ENCODE peak calls at places on chromosomes 2 and 18, in nine cellular contexts. Y is stromal cell of bone marrow, E is HT1080, C is left cardiac atrium, A is ACHN, R is Caki2, V is SK-N-SH, I is posterior vena cava, S is GM23338. T is an unnamed sample.

GRCh38 chr2:156532989-156533388 is 96.8 kb downstream of the GPD2 start:
- DNase-seq in Y (no peak), E (no peak), C (no peak), A (no peak), R (no peak), V (no peak), I (no peak), S (no peak), T (no peak)

GRCh38 chr2:10446631-10447030 is 1.5 kb downstream of the ODC1 start:
- DNase-seq in Y (no peak), E (no peak), C (no peak), A (no peak), R (no peak), V (no peak), I (no peak), S (no peak), T (peak)

GRCh38 chr2:112181571-112182290 is 43.5 kb downstream of the FBLN7 start:
- DNase-seq in Y (no peak), E (no peak), C (no peak), A (no peak), R (no peak), V (no peak), I (no peak), S (peak), T (no peak)

GRCh38 chr2:219461061-219461514 is 26.4 kb downstream of the SPEG start:
- DNase-seq in Y (no peak), E (no peak), C (no peak), A (no peak), R (no peak), V (peak), I (no peak), S (peak), T (peak)

GRCh38 chr2:92073036-92073814 is 2798.0 kb upstream of the TEKT4 start:
- DNase-seq in Y (no peak), E (no peak), C (peak), A (no peak), R (no peak), V (peak), I (peak), S (no peak), T (peak)

GRCh38 chr2:54107455-54107764 is 8.0 kb upstream of the ACYP2 start:
- DNase-seq in Y (no peak), E (no peak), C (no peak), A (no peak), R (no peak), V (no peak), I (no peak), S (no peak), T (no peak)

GRCh38 chr2:238277695-238278094 is 10.7 kb downstream of the PER2 start:
- DNase-seq in Y (no peak), E (no peak), C (no peak), A (peak), R (no peak), V (no peak), I (peak), S (peak), T (no peak)

GRCh38 chr18:48942554-48943261 is 8.1 kb downstream of the SMAD7 start:
- DNase-seq in Y (no peak), E (peak), C (peak), A (peak), R (peak), V (no peak), I (peak), S (no peak), T (no peak)

GRCh38 chr2:231672617-231673347 is 35.5 kb upstream of the PTMA start:
- DNase-seq in Y (no peak), E (peak), C (peak), A (peak), R (peak), V (no peak), I (no peak), S (peak), T (no peak)

GRCh38 chr2:196516541-196516940 is 123.0 kb upstream of the CCDC150 start:
- DNase-seq in Y (peak), E (no peak), C (no peak), A (no peak), R (no peak), V (peak), I (no peak), S (no peak), T (no peak)

GRCh38 chr2:36287363-36288275 is 68.0 kb upstream of the CRIM1 start:
- DNase-seq in Y (no peak), E (peak), C (no peak), A (no peak), R (no peak), V (no peak), I (no peak), S (no peak), T (no peak)

GRCh38 chr2:120765911-120766757 is 30.5 kb downstream of the GLI2 start:
- DNase-seq in Y (peak), E (peak), C (peak), A (no peak), R (peak), V (peak), I (peak), S (peak), T (peak)

GRCh38 chr2:195709901-195710300 is 52.9 kb downstream of the SLC39A10 start:
- DNase-seq in Y (no peak), E (no peak), C (no peak), A (no peak), R (no peak), V (no peak), I (no peak), S (no peak), T (no peak)

GRCh38 chr2:169010180-169010579 is 20.9 kb downstream of the ABCB11 start:
- DNase-seq in Y (no peak), E (no peak), C (no peak), A (no peak), R (no peak), V (no peak), I (no peak), S (no peak), T (no peak)

GRCh38 chr2:64586054-64586453 is 61.9 kb downstream of the AFTPH start:
- DNase-seq in Y (no peak), E (no peak), C (no peak), A (no peak), R (no peak), V (no peak), I (no peak), S (no peak), T (no peak)

GRCh38 chr2:27973592-27973991 is 83.1 kb downstream of the BABAM2 start:
- DNase-seq in Y (no peak), E (peak), C (no peak), A (peak), R (no peak), V (no peak), I (no peak), S (peak), T (no peak)

GRCh38 chr2:137886432-137886831 is 77.8 kb upstream of the HNMT start:
- DNase-seq in Y (no peak), E (peak), C (no peak), A (peak), R (no peak), V (no peak), I (no peak), S (peak), T (no peak)

GRCh38 chr18:9918016-9918680 is 4.3 kb downstream of the VAPA start:
- DNase-seq in Y (no peak), E (peak), C (no peak), A (peak), R (peak), V (no peak), I (no peak), S (no peak), T (no peak)

GRCh38 chr2:16663121-16663905 is 2.3 kb downstream of the CYRIA start:
- DNase-seq in Y (no peak), E (no peak), C (no peak), A (no peak), R (no peak), V (no peak), I (no peak), S (no peak), T (no peak)

T was measured in Right ventricle myocardium superior.